ENCODE peak calls at places on chromosomes 6 and 20, in six cellular contexts. One of them, this sample, is unnamed.

GRCh38 chr6:52591832-52592231 is 15.0 kb upstream of the TRAM2 start:
- DNase-seq in HT1080: no peak
- DNase-seq in occipital lobe: no peak
- DNase-seq in T-helper 1 cell: no peak
- DNase-seq in HuH-7.5: no peak
- DNase-seq in activated T-cell treated with anti-CD3 and anti-CD28 coated beads, Interleukin-2, amount 50 U/mL, for 72 hours: no peak
- DNase-seq in this sample: no peak

GRCh38 chr6:25981529-25982263 is 19.1 kb downstream of the TRIM38 start:
- DNase-seq in HT1080: no peak
- DNase-seq in HuH-7.5: no peak
- DNase-seq in T-helper 1 cell: no peak
- DNase-seq in activated T-cell treated with anti-CD3 and anti-CD28 coated beads, Interleukin-2, amount 50 U/mL, for 72 hours: no peak
- DNase-seq in occipital lobe: no peak
- DNase-seq in this sample: no peak

GRCh38 chr6:55819811-55820210 is 55.6 kb downstream of the BMP5 start:
- DNase-seq in T-helper 1 cell: no peak
- DNase-seq in occipital lobe: no peak
- DNase-seq in HT1080: no peak
- DNase-seq in activated T-cell treated with anti-CD3 and anti-CD28 coated beads, Interleukin-2, amount 50 U/mL, for 72 hours: no peak
- DNase-seq in HuH-7.5: no peak
- DNase-seq in this sample: no peak

GRCh38 chr6:122372647-122373046 is 26.8 kb upstream of the HSF2 start:
- DNase-seq in HuH-7.5: no peak
- DNase-seq in HT1080: no peak
- DNase-seq in occipital lobe: no peak
- DNase-seq in activated T-cell treated with anti-CD3 and anti-CD28 coated beads, Interleukin-2, amount 50 U/mL, for 72 hours: no peak
- DNase-seq in T-helper 1 cell: no peak
- DNase-seq in this sample: no peak

GRCh38 chr6:47781732-47782131 is at the start of gene OPN5:
- DNase-seq in activated T-cell treated with anti-CD3 and anti-CD28 coated beads, Interleukin-2, amount 50 U/mL, for 72 hours: no peak
- DNase-seq in T-helper 1 cell: no peak
- DNase-seq in HT1080: no peak
- DNase-seq in occipital lobe: no peak
- DNase-seq in HuH-7.5: no peak
- DNase-seq in this sample: no peak

GRCh38 chr6:141472123-141472522 is 660.6 kb upstream of the GJE1 start:
- DNase-seq in occipital lobe: no peak
- DNase-seq in activated T-cell treated with anti-CD3 and anti-CD28 coated beads, Interleukin-2, amount 50 U/mL, for 72 hours: no peak
- DNase-seq in HuH-7.5: no peak
- DNase-seq in T-helper 1 cell: no peak
- DNase-seq in HT1080: no peak
- DNase-seq in this sample: no peak

GRCh38 chr20:37095108-37095608 is 639 bp downstream of the RBL1 start:
- DNase-seq in activated T-cell treated with anti-CD3 and anti-CD28 coated beads, Interleukin-2, amount 50 U/mL, for 72 hours: peak
- DNase-seq in HuH-7.5: peak
- DNase-seq in HT1080: no peak
- DNase-seq in occipital lobe: peak
- DNase-seq in T-helper 1 cell: peak
- DNase-seq in this sample: peak

GRCh38 chr6:114108119-114109002 is 137.4 kb upstream of the HDAC2 start:
- DNase-seq in HuH-7.5: peak
- DNase-seq in T-helper 1 cell: no peak
- DNase-seq in HT1080: peak
- DNase-seq in occipital lobe: peak
- DNase-seq in activated T-cell treated with anti-CD3 and anti-CD28 coated beads, Interleukin-2, amount 50 U/mL, for 72 hours: peak
- DNase-seq in this sample: peak

GRCh38 chr6:8057793-8058192 is 6.4 kb downstream of the BLOC1S5 start:
- DNase-seq in activated T-cell treated with anti-CD3 and anti-CD28 coated beads, Interleukin-2, amount 50 U/mL, for 72 hours: no peak
- DNase-seq in occipital lobe: no peak
- DNase-seq in HuH-7.5: no peak
- DNase-seq in HT1080: no peak
- DNase-seq in T-helper 1 cell: no peak
- DNase-seq in this sample: no peak

GRCh38 chr20:5282561-5282960 is 34.2 kb downstream of the PROKR2 start:
- DNase-seq in HuH-7.5: no peak
- DNase-seq in occipital lobe: no peak
- DNase-seq in activated T-cell treated with anti-CD3 and anti-CD28 coated beads, Interleukin-2, amount 50 U/mL, for 72 hours: no peak
- DNase-seq in HT1080: peak
- DNase-seq in T-helper 1 cell: no peak
- DNase-seq in this sample: no peak

GRCh38 chr20:57000441-57000968 is 265.9 kb downstream of the BMP7 start:
- DNase-seq in activated T-cell treated with anti-CD3 and anti-CD28 coated beads, Interleukin-2, amount 50 U/mL, for 72 hours: no peak
- DNase-seq in HuH-7.5: no peak
- DNase-seq in HT1080: no peak
- DNase-seq in occipital lobe: no peak
- DNase-seq in T-helper 1 cell: no peak
- DNase-seq in this sample: no peak

GRCh38 chr6:21305827-21306469 is 287.6 kb upstream of the SOX4 start:
- DNase-seq in occipital lobe: no peak
- DNase-seq in HuH-7.5: no peak
- DNase-seq in T-helper 1 cell: no peak
- DNase-seq in HT1080: no peak
- DNase-seq in activated T-cell treated with anti-CD3 and anti-CD28 coated beads, Interleukin-2, amount 50 U/mL, for 72 hours: no peak
- DNase-seq in this sample: peak

GRCh38 chr20:61522498-61523090 is 270.5 kb downstream of the CDH4 start:
- DNase-seq in activated T-cell treated with anti-CD3 and anti-CD28 coated beads, Interleukin-2, amount 50 U/mL, for 72 hours: no peak
- DNase-seq in HuH-7.5: no peak
- DNase-seq in HT1080: no peak
- DNase-seq in T-helper 1 cell: no peak
- DNase-seq in occipital lobe: no peak
- DNase-seq in this sample: no peak

GRCh38 chr6:43243649-43244321 is 504 bp downstream of the TTBK1 start:
- DNase-seq in activated T-cell treated with anti-CD3 and anti-CD28 coated beads, Interleukin-2, amount 50 U/mL, for 72 hours: no peak
- DNase-seq in occipital lobe: no peak
- DNase-seq in HT1080: no peak
- DNase-seq in T-helper 1 cell: no peak
- DNase-seq in HuH-7.5: no peak
- DNase-seq in this sample: no peak

This sample was measured in HepG2.